ENCODE peak calls at places on chromosomes 13 and 19, in five cellular contexts. Y, F, G, P and O are unnamed samples.

GRCh38 chr13:77698211-77699058 is 948 bp downstream of the SLAIN1 start:
- DNase-seq in G (no peak), F (peak; percentile 73), Y (peak; percentile 66), P (peak; percentile 26), O (peak; percentile 69)

GRCh38 chr19:6271721-6272410 is 7.9 kb downstream of the MLLT1 start:
- DNase-seq in G (no peak), F (peak; percentile 31), P (no peak), Y (no peak), O (peak; percentile 94)

GRCh38 chr19:46639356-46640061 is 3.5 kb upstream of the GNG8 start:
- DNase-seq in P (no peak), G (no peak), F (peak; percentile 86), Y (no peak), O (peak; percentile 91)

GRCh38 chr13:113564331-113565023 is 20.1 kb upstream of the TFDP1 start:
- DNase-seq in F (no peak), P (no peak), Y (no peak), G (no peak), O (no peak)

GRCh38 chr19:16398530-16399241 is 73.1 kb downstream of the EPS15L1 start:
- DNase-seq in P (no peak), F (no peak), G (no peak), Y (no peak), O (no peak)

GRCh38 chr19:18756896-18757295 is 34.2 kb downstream of the COMP start:
- DNase-seq in P (no peak), G (no peak), F (no peak), Y (no peak), O (peak; percentile 10)

GRCh38 chr13:71831716-71832115 is 35.3 kb downstream of the DACH1 start:
- DNase-seq in Y (no peak), P (no peak), F (peak; percentile 69), G (no peak), O (no peak)

GRCh38 chr13:19984430-19985218 is 26.1 kb downstream of the ZMYM2 start:
- DNase-seq in Y (no peak), F (peak; percentile 55), P (no peak), G (peak; percentile 12), O (no peak)

GRCh38 chr13:99227331-99227900 is 26.8 kb downstream of the UBAC2 start:
- DNase-seq in G (no peak), Y (no peak), F (no peak), P (no peak), O (no peak)

GRCh38 chr13:30623392-30623791 is 5.7 kb downstream of the USPL1 start:
- DNase-seq in Y (no peak), F (no peak), G (no peak), P (no peak), O (no peak)

GRCh38 chr19:28393574-28394336 is 819.2 kb downstream of the UQCRFS1 start:
- DNase-seq in G (no peak), Y (no peak), F (peak; percentile 37), P (no peak), O (no peak)

GRCh38 chr13:43009506-43009905 is 13.9 kb upstream of the DNAJC15 start:
- DNase-seq in F (no peak), G (no peak), P (no peak), Y (no peak), O (no peak)

GRCh38 chr13:112888238-112889111 is 80.5 kb upstream of the MCF2L start:
- DNase-seq in G (no peak), P (no peak), Y (no peak), F (no peak), O (peak; percentile 58)

GRCh38 chr19:17114414-17114831 is 38.8 kb downstream of the MYO9B start:
- DNase-seq in P (no peak), F (peak; percentile 30), G (no peak), Y (no peak), O (no peak)

GRCh38 chr19:3121396-3121795 is 14.4 kb upstream of the GNA15 start:
- DNase-seq in P (no peak), F (no peak), Y (no peak), G (no peak), O (peak; percentile 8)

GRCh38 chr19:3121821-3122511 is 13.9 kb upstream of the GNA15 start:
- DNase-seq in P (no peak), G (no peak), F (no peak), Y (no peak), O (peak; percentile 55)

GRCh38 chr19:3123956-3124355 is 11.9 kb upstream of the GNA15 start:
- DNase-seq in G (no peak), P (no peak), Y (no peak), F (no peak), O (peak; percentile 5)

GRCh38 chr19:3123088-3123721 is 12.6 kb upstream of the GNA15 start:
- DNase-seq in P (no peak), G (no peak), Y (no peak), F (no peak), O (peak; percentile 66)

GRCh38 chr19:3122512-3122870 is 13.3 kb upstream of the GNA15 start:
- DNase-seq in F (no peak), P (no peak), Y (no peak), G (no peak), O (no peak)
- H3K9me3 ChIP-seq in F (no peaks in the 10 kb centered on the region), P (no peaks in the 10 kb centered on the region), Y (no peaks in the 10 kb centered on the region), G (no peaks in the 10 kb centered on the region), O (no peaks in the 10 kb centered on the region)

DNA sequence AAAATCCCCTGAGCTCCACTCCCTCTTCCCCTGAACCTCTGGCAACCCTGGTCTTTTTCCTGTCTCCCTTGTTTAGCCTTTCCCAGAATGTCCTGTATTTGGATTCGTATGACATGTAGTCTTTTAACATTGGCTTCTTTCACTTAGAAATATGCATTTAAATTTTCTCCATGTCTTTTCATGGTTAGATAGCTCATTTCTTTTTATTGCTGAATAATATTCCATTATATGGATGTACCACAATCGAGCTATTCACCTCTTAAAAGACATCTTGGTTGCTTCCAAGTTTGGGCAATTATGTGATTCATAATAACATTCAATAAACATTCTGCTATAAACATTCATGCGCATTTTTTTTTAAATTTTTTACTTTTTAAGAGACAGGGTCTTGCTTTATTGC is 99.6 kb upstream of the ZNF536 start:
- DNase-seq in F (no peak), P (no peak), G (no peak), Y (no peak), O (no peak)
- H3K27me3 ChIP-seq in F (no peaks in the 10 kb centered on the region), P (no peaks in the 10 kb centered on the region), G (peaks cover 52% of the 10 kb centered on the region), Y (no peaks in the 10 kb centered on the region), O (no peaks in the 10 kb centered on the region)

GRCh38 chr19:50293263-50294004 is 35.7 kb downstream of the KCNC3 start:
- DNase-seq in P (no peak), G (no peak), F (no peak), Y (no peak), O (no peak)
- H3K9me3 ChIP-seq in P (no peaks in the 10 kb centered on the region), G (no peaks in the 10 kb centered on the region), F (no peaks in the 10 kb centered on the region), Y (no peaks in the 10 kb centered on the region), O (no peaks in the 10 kb centered on the region)

GRCh38 chr19:38563475-38563874 is 54.3 kb downstream of the MAP4K1 start:
- DNase-seq in P (no peak), G (no peak), F (no peak), Y (no peak), O (no peak)

GRCh38 chr19:38562096-38562495 is 55.7 kb downstream of the MAP4K1 start:
- DNase-seq in F (no peak), G (no peak), Y (no peak), P (no peak), O (no peak)

GRCh38 chr19:38559428-38560401 is 58.0 kb downstream of the MAP4K1 start:
- DNase-seq in F (no peak), P (no peak), Y (peak; percentile 55), G (no peak), O (no peak)

GRCh38 chr19:38561658-38562057 is 56.1 kb downstream of the MAP4K1 start:
- DNase-seq in P (no peak), Y (no peak), F (no peak), G (no peak), O (no peak)

GRCh38 chr19:38561053-38561606 is 56.6 kb downstream of the MAP4K1 start:
- DNase-seq in F (no peak), G (no peak), P (no peak), Y (no peak), O (no peak)
- H3K27me3 ChIP-seq in F (peaks cover 16% of the 10 kb centered on the region), G (no peaks in the 10 kb centered on the region), P (no peaks in the 10 kb centered on the region), Y (no peaks in the 10 kb centered on the region), O (no peaks in the 10 kb centered on the region)

GRCh38 chr19:12000152-12000981 is 35.1 kb downstream of the ZNF433 start:
- DNase-seq in Y (no peak), F (no peak), P (no peak), G (no peak), O (no peak)

DNA sequence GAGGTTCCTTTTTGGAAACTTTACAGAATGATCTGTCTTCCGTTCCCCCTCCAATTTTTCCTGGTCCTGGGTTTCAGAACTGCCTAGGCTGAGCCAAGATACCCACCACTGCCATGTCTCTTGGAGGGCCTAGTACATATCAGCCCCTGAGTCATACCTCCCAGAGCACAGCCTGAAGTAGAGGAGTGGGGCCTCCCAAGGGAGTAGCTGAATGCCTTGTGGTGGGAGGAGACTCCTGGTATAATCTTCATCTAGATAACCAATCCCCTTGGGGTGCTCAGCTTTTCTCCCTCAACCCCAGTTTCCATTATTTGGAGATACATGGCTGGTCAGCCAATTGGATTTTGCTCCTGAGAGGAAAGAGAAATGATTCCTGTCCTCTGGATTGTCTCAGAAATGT is 30.3 kb downstream of the ZNF763 start:
- DNase-seq in F (no peak), Y (no peak), P (no peak), G (no peak), O (no peak)
- H3K9me3 ChIP-seq in F (no peaks in the 10 kb centered on the region), Y (no peaks in the 10 kb centered on the region), P (no peaks in the 10 kb centered on the region), G (no peaks in the 10 kb centered on the region), O (no peaks in the 10 kb centered on the region)

GRCh38 chr19:30227661-30228112 is 144.5 kb upstream of the ZNF536 start:
- DNase-seq in Y (no peak), G (peak; percentile 13), P (no peak), F (peak; percentile 94), O (peak; percentile 86)

GRCh38 chr19:30227071-30227621 is 145.0 kb upstream of the ZNF536 start:
- DNase-seq in F (peak; percentile 67), G (no peak), Y (no peak), P (no peak), O (no peak)

GRCh38 chr19:30228726-30229523 is 143.3 kb upstream of the ZNF536 start:
- DNase-seq in G (no peak), P (no peak), F (peak; percentile 65), Y (no peak), O (no peak)

GRCh38 chr19:30229524-30230174 is 142.5 kb upstream of the ZNF536 start:
- DNase-seq in Y (no peak), P (no peak), F (peak; percentile 64), G (no peak), O (peak; percentile 54)

DNA sequence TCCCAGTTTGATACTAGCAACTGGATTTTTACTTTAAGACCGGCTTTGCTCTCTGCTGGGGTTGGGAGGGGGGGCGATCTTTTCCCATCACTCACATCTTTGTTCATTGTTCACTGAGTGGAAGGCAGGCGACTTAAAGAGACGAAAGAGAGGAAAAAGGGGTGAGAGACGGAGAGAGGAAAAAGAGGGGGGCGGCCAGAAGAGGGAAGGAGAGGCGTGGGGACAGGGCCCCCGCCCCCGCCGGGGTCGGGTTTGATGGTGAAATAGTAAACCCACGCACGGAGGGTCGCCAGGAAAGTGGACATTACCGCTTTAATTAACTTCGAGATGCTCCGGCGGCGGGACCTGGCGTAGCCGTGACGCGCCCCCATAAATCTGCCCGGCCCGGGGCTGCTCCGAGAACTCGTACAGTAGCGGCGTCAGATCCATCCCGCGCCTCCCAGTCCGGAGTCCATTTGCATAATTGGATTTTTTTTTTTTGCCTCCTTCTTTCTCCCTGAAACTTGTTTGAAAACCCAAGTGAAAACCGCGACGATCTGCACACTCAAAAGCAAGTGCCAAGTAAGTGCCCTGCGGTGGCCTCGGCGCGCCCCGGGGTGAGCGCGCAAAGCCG is 144.0 kb upstream of the ZNF536 start:
- DNase-seq in Y (no peak), G (no peak), F (peak; percentile 58), P (no peak), O (peak; percentile 61)
- H3K27me3 ChIP-seq in Y (peaks cover 24% of the 10 kb centered on the region), G (peaks cover 22% of the 10 kb centered on the region), F (peaks cover 99% of the 10 kb centered on the region), P (peaks cover 6% of the 10 kb centered on the region), O (no peaks in the 10 kb centered on the region)